ENCODE peak calls at places on chromosomes 12 and 14, in four cellular contexts. Z, M, I and B are unnamed samples.
A peak's percentile ranks its signal among the peaks of the same experiment; 100 is the strongest.

GRCh38 chr12:43898474-43898873 is 62.6 kb downstream of the TMEM117 start:
- DNase-seq in Z (no peak), M (no peak), I (no peak), B (no peak)

GRCh38 chr12:87280356-87280755 is 748.8 kb downstream of the C12orf50 start:
- DNase-seq in Z (no peak), M (no peak), I (no peak), B (no peak)

GRCh38 chr12:78494911-78495310 is 369.7 kb upstream of the SYT1 start:
- DNase-seq in Z (no peak), M (no peak), I (no peak), B (no peak)

GRCh38 chr14:65783576-65783975 is 371.0 kb downstream of the FUT8 start:
- DNase-seq in Z (no peak), M (no peak), I (no peak), B (no peak)

GRCh38 chr12:2335109-2335508 is 282.3 kb downstream of the CACNA1C start:
- DNase-seq in Z (no peak), M (no peak), I (no peak), B (no peak)

GRCh38 chr14:74893614-74894091 is 11.9 kb downstream of the DLST start:
- DNase-seq in Z (no peak), M (no peak), I (no peak), B (no peak)

GRCh38 chr12:8127138-8127537 is 3.7 kb downstream of the CLEC4A start:
- DNase-seq in Z (no peak), M (no peak), I (no peak), B (no peak)

GRCh38 chr14:89952581-89952980 is 1.9 kb downstream of the EFCAB11 start:
- DNase-seq in Z (no peak), M (no peak), I (no peak), B (no peak)

GRCh38 chr12:47614521-47614920 is 91.3 kb downstream of the RPAP3 start:
- DNase-seq in Z (no peak), M (no peak), I (no peak), B (no peak)

GRCh38 chr12:51281202-51281924 is 11.1 kb upstream of the SMAGP start:
- DNase-seq in Z (no peak), M (no peak), I (no peak), B (no peak)

GRCh38 chr12:2749580-2749979 is 45.2 kb upstream of the FKBP4 start:
- DNase-seq in Z (no peak), M (no peak), I (no peak), B (peak; percentile 44)

GRCh38 chr14:38662781-38663180 is 406.9 kb upstream of the CLEC14A start:
- DNase-seq in Z (no peak), M (no peak), I (no peak), B (no peak)